ENCODE peak calls at places on chromosomes 1 and 21, in five cellular contexts. M is dorsolateral prefrontal cortex, S is esophagus squamous epithelium, E is lung, W is IMR-90. X is an unnamed sample.

GRCh38 chr1:29569971-29570634 is 333.8 kb downstream of the PTPRU start:
- DNase-seq in M (no peak), S (no peak), E (no peak), W (peak; percentile 98), X (no peak)

GRCh38 chr1:152880907-152881306 is 2.8 kb downstream of the SMCP start:
- DNase-seq in M (no peak), S (no peak), E (no peak), W (no peak), X (no peak)

GRCh38 chr1:147651466-147651865 is 18.9 kb downstream of the ACP6 start:
- DNase-seq in M (no peak), S (no peak), E (no peak), W (no peak), X (no peak)

GRCh38 chr1:183810172-183810571 is 5.3 kb downstream of the RGL1 start:
- DNase-seq in M (no peak), S (no peak), E (no peak), W (no peak), X (no peak)

GRCh38 chr1:154866995-154867795 is 2.9 kb downstream of the KCNN3 start:
- DNase-seq in M (peak; percentile 53), S (no peak), E (no peak), W (peak; percentile 85), X (no peak)

GRCh38 chr21:36744560-36745231 is 45.8 kb downstream of the SIM2 start:
- DNase-seq in M (no peak), S (no peak), E (no peak), W (no peak), X (no peak)

GRCh38 chr1:91731815-91732214 is 154.1 kb downstream of the TGFBR3 start:
- DNase-seq in M (no peak), S (no peak), E (no peak), W (peak; percentile 49), X (no peak)

GRCh38 chr1:168867941-168868634 is 139.1 kb upstream of the DPT start:
- DNase-seq in M (no peak), S (no peak), E (no peak), W (no peak), X (no peak)

GRCh38 chr21:17673261-17674020 is 60.7 kb upstream of the BTG3 start:
- DNase-seq in M (no peak), S (no peak), E (no peak), W (no peak), X (no peak)

GRCh38 chr1:209652873-209653401 is 712 bp upstream of the LAMB3 start:
- DNase-seq in M (peak; percentile 88), S (no peak), E (peak; percentile 94), W (peak; percentile 50), X (no peak)

GRCh38 chr1:82517586-82517985 is 716.9 kb downstream of the ADGRL2 start:
- DNase-seq in M (peak; percentile 28), S (no peak), E (no peak), W (no peak), X (peak; percentile 1)

GRCh38 chr1:66553846-66554245 is 19.9 kb downstream of the SGIP1 start:
- DNase-seq in M (no peak), S (no peak), E (no peak), W (peak; percentile 81), X (no peak)

GRCh38 chr1:17944606-17945005 is 163.0 kb upstream of the IGSF21 start:
- DNase-seq in M (no peak), S (no peak), E (no peak), W (no peak), X (no peak)

GRCh38 chr1:204354579-204354978 is 5.2 kb downstream of the PLEKHA6 start:
- DNase-seq in M (no peak), S (no peak), E (no peak), W (no peak), X (no peak)

GRCh38 chr1:67615886-67616285 is 69.1 kb upstream of the GADD45A start:
- DNase-seq in M (no peak), S (no peak), E (no peak), W (no peak), X (no peak)

GRCh38 chr1:11216074-11216473 is 26.9 kb downstream of the ANGPTL7 start:
- DNase-seq in M (no peak), S (no peak), E (no peak), W (no peak), X (no peak)

GRCh38 chr1:201653883-201654282 is 115.0 kb downstream of the NAV1 start:
- DNase-seq in M (no peak), S (no peak), E (no peak), W (no peak), X (no peak)

GRCh38 chr1:109611308-109611950 is 8.0 kb downstream of the GNAT2 start:
- DNase-seq in M (no peak), S (no peak), E (no peak), W (no peak), X (no peak)

GRCh38 chr1:162670928-162671663 is 38.8 kb downstream of the DDR2 start:
- DNase-seq in M (no peak), S (no peak), E (no peak), W (peak; percentile 77), X (no peak)

GRCh38 chr1:12658531-12659453 is 14.9 kb downstream of the AADACL4 start:
- DNase-seq in M (peak; percentile 78), S (no peak), E (peak; percentile 78), W (peak; percentile 76), X (peak; percentile 82)

GRCh38 chr1:176609556-176610408 is 146.8 kb downstream of the PAPPA2 start:
- DNase-seq in M (no peak), S (no peak), E (no peak), W (no peak), X (no peak)

GRCh38 chr1:114695430-114696093 is at the start of gene AMPD1:
- DNase-seq in M (no peak), S (no peak), E (no peak), W (peak; percentile 40), X (no peak)

GRCh38 chr1:153540394-153541361 is at the start of gene S100A5:
- DNase-seq in M (peak; percentile 53), S (no peak), E (no peak), W (peak; percentile 55), X (no peak)

GRCh38 chr1:230368871-230369270 is 57.3 kb downstream of the PGBD5 start:
- DNase-seq in M (no peak), S (no peak), E (no peak), W (no peak), X (no peak)

GRCh38 chr1:168907781-168908180 is 178.8 kb upstream of the DPT start:
- DNase-seq in M (no peak), S (no peak), E (no peak), W (no peak), X (no peak)

GRCh38 chr1:46805755-46806154 is 6.9 kb downstream of the CYP4B1 start:
- DNase-seq in M (no peak), S (no peak), E (no peak), W (no peak), X (no peak)

GRCh38 chr1:206803221-206803730 is 31.0 kb upstream of the IL10 start:
- DNase-seq in M (no peak), S (no peak), E (no peak), W (no peak), X (no peak)

GRCh38 chr1:172325562-172325961 is 94.9 kb upstream of the C1orf105 start:
- DNase-seq in M (no peak), S (no peak), E (no peak), W (peak; percentile 67), X (no peak)

GRCh38 chr21:33751120-33751519 is 108.8 kb downstream of the ITSN1 start:
- DNase-seq in M (no peak), S (no peak), E (no peak), W (peak; percentile 19), X (no peak)

GRCh38 chr1:237590381-237590780 is 300.3 kb downstream of the ZP4 start:
- DNase-seq in M (no peak), S (no peak), E (no peak), W (no peak), X (no peak)

GRCh38 chr1:66231162-66232077 is 302.5 kb upstream of the SGIP1 start:
- DNase-seq in M (no peak), S (no peak), E (no peak), W (peak; percentile 52), X (no peak)

GRCh38 chr1:185534806-185535205 is 199.4 kb upstream of the HMCN1 start:
- DNase-seq in M (no peak), S (no peak), E (no peak), W (no peak), X (no peak)

DNA sequence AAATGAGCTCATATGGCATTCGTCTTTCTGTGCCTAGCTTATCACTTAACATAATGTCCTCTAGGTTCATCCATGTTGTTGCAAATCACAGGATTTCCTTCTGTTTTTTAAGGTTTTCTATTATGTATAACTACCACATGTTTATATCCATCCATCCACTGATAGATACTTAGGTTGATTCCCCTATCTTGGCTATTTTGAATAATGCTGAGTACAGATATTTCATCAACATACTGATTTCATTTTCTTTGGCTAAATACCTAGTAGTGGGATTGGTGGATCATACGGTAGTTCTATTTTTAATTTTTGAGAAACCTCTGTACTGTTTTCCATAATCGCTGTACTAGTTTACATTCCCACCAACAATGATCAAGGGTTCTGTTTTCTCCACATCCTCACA is 45.0 kb downstream of the GORAB start:
- DNase-seq in M (no peak), S (no peak), E (no peak), W (no peak), X (no peak)
- TF ChIP-seq CTCF in M (no peak), S (no peak), E (no peak), W (no peak), X (no peak)

DNA sequence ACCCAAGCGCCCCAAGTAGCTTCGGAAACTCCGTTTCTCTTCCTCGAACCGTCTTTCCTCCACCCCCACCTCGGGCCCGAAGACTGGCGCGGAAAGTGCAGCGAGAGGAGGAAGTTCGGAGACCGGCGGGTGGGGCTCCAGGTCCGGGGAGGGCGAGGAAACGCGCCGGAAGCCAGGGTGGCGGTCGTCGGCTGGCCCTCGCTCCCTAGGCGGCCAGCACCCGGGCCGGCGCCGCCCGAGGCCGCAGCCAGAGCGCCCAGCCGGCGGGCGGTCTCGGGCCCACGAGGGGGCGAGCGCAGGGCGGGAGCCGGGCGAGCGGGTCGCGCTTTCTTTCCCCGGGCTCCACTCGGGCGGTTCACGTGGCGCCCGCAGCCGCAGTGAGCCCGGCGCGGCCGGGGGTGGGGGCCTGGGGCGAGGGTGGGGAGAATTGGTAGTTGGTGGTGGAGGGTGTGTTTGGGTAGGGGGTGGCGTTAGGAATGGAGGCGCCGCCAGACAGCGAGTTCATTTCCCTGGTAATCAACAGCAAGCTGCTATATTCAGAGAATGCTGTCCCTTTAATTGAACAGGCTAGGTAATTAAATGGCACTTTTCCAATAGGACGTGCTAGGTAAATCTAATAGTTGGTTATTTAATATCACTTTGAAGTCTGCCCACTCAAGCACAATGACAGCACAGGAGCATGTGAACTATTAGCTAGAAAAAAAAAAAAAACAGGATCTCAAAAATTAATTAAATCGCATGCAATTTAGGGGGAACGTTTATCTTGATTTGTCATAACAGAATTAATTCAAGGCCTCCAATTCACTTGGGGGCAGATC is 6.7 kb downstream of the LMO4 start:
- DNase-seq in M (no peak), S (peak; percentile 16), E (peak; percentile 67), W (peak; percentile 35), X (peak; percentile 42)
- TF ChIP-seq CTCF in M (peak; percentile 44), S (peak; percentile 32), E (no peak), W (peak; percentile 45), X (peak; percentile 46)

GRCh38 chr1:156750932-156751723 is at the start of gene HDGF:
- DNase-seq in M (peak; percentile 33), S (no peak), E (peak; percentile 61), W (no peak), X (peak; percentile 55)
- TF ChIP-seq CTCF in M (no peak), S (no peak), E (no peak), W (no peak), X (no peak)

GRCh38 chr1:16718908-16719533 is 21.3 kb upstream of the RNU1-4 start:
- DNase-seq in M (no peak), S (no peak), E (peak; percentile 32), W (no peak), X (no peak)
- TF ChIP-seq CTCF in M (no peak), S (no peak), E (no peak), W (no peak), X (no peak)